ENCODE peak calls at places on chromosomes 3 and 15, in seven cellular contexts. H, I, O, S, U, T and E are unnamed samples.

GRCh38 chr3:195416795-195417194 is 26.0 kb downstream of the ACAP2 start:
- DNase-seq in H (no peak), I (no peak), O (no peak), S (no peak), U (no peak), T (no peak), E (no peak)

GRCh38 chr3:48406443-48407431 is 23.1 kb downstream of the PLXNB1 start:
- DNase-seq in H (no peak), I (no peak), O (no peak), S (no peak), U (no peak), T (peak), E (peak)

GRCh38 chr15:100831466-100831865 is 48.2 kb upstream of the ALDH1A3 start:
- DNase-seq in H (no peak), I (no peak), O (no peak), S (no peak), U (no peak), T (no peak), E (no peak)

GRCh38 chr3:89278305-89278704 is 170.9 kb downstream of the EPHA3 start:
- DNase-seq in H (no peak), I (no peak), O (no peak), S (no peak), U (no peak), T (no peak), E (no peak)

GRCh38 chr3:66572938-66573710 is 72.3 kb upstream of the LRIG1 start:
- DNase-seq in H (no peak), I (no peak), O (no peak), S (no peak), U (peak), T (no peak), E (no peak)

GRCh38 chr3:17023006-17023664 is 138.4 kb downstream of the PLCL2 start:
- DNase-seq in H (no peak), I (no peak), O (no peak), S (no peak), U (no peak), T (no peak), E (peak)

GRCh38 chr3:128367726-128368125 is 99.0 kb downstream of the DNAJB8 start:
- DNase-seq in H (no peak), I (no peak), O (no peak), S (no peak), U (no peak), T (no peak), E (no peak)

GRCh38 chr15:93246266-93247242 is 157.5 kb upstream of the RGMA start:
- DNase-seq in H (no peak), I (no peak), O (no peak), S (no peak), U (no peak), T (no peak), E (no peak)

GRCh38 chr3:45366305-45366704 is 22.1 kb upstream of the LARS2 start:
- DNase-seq in H (no peak), I (no peak), O (no peak), S (no peak), U (no peak), T (no peak), E (no peak)

GRCh38 chr3:46746711-46747110 is 29.0 kb upstream of the PRSS50 start:
- DNase-seq in H (no peak), I (no peak), O (no peak), S (no peak), U (no peak), T (no peak), E (no peak)

GRCh38 chr3:127112796-127113570 is 79.9 kb upstream of the PRR23E start:
- DNase-seq in H (no peak), I (no peak), O (no peak), S (no peak), U (no peak), T (no peak), E (no peak)

GRCh38 chr15:64749167-64749566 is 26.2 kb downstream of the RBPMS2 start:
- DNase-seq in H (peak), I (no peak), O (peak), S (no peak), U (no peak), T (no peak), E (no peak)

GRCh38 chr15:64746356-64746755 is 29.0 kb downstream of the RBPMS2 start:
- DNase-seq in H (no peak), I (no peak), O (no peak), S (no peak), U (no peak), T (no peak), E (no peak)

GRCh38 chr15:64746921-64747320 is 28.5 kb downstream of the RBPMS2 start:
- DNase-seq in H (no peak), I (no peak), O (no peak), S (no peak), U (no peak), T (no peak), E (no peak)

GRCh38 chr15:64748251-64748650 is 27.1 kb downstream of the RBPMS2 start:
- DNase-seq in H (no peak), I (no peak), O (no peak), S (no peak), U (no peak), T (no peak), E (no peak)

DNA sequence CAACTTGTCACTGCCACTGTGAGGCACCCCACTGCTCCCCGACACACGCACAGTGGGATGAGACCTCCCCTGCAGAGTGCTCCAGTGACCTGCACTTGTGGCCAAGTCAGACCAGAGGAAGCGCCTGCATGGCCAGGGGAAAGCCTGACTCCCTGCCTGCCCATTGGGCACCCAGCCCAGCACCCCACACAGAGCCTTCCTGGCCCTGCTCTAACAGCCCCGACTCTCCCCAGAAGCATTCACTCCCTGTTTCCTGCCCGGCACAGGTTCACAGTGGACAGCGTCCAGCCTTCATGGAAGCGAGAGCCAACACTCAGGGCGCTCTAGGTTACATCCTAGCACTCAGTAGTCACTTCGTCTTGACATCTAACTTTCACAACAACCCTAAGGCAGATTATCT is 27.8 kb downstream of the RBPMS2 start:
- DNase-seq in H (no peak), I (no peak), O (no peak), S (no peak), U (no peak), T (no peak), E (no peak)
- H3K27ac ChIP-seq in H (no peak), I (peak), O (no peak), S (no peak), U (no peak), T (peak), E (no peak)

GRCh38 chr15:51108933-51109550 is 14.3 kb upstream of the TNFAIP8L3 start:
- DNase-seq in H (peak), I (no peak), O (no peak), S (no peak), U (no peak), T (peak), E (no peak)
- H3K27ac ChIP-seq in H (peak), I (peak), O (peak), S (peak), U (no peak), T (peak), E (no peak)

GRCh38 chr3:42654331-42655201 is 1.1 kb downstream of the ZBTB47 start:
- DNase-seq in H (no peak), I (no peak), O (no peak), S (peak), U (no peak), T (peak), E (peak)
- H3K27ac ChIP-seq in H (peak), I (peak), O (peak), S (peak), U (peak), T (peak), E (no peak)

GRCh38 chr15:58521293-58521991 is 89.7 kb downstream of the LIPC start:
- DNase-seq in H (peak), I (no peak), O (peak), S (peak), U (peak), T (peak), E (no peak)
- H3K27ac ChIP-seq in H (no peak), I (peak), O (no peak), S (no peak), U (peak), T (peak), E (no peak)